ENCODE peak calls at places on chromosomes 5 and 9, in ten cellular contexts. F, Q, M, S, C, R, Z, K, T and O are unnamed samples. For H3K9me3, H3K4me1 and H3K27me3, the result is how much of the 10 kb centered on the place peaks cover.

GRCh38 chr9:6931913-6932312 is 174.1 kb downstream of the KDM4C start:
- DNase-seq in F (peak), Q (no peak), M (no peak), S (no peak), C (peak), R (no peak), Z (peak), K (peak), T (no peak), O (no peak)

GRCh38 chr5:137888875-137889759 is at the start of gene PKD2L2:
- DNase-seq in F (peak), Q (peak), M (peak), S (peak), C (peak), R (peak), Z (peak), K (peak), T (peak), O (peak)

GRCh38 chr5:83099445-83099844 is 22.1 kb downstream of the XRCC4 start:
- DNase-seq in F (no peak), Q (no peak), M (no peak), S (no peak), C (no peak), R (peak), Z (no peak), K (no peak), T (no peak), O (no peak)

GRCh38 chr5:148532962-148533670 is 121.2 kb downstream of the HTR4 start:
- DNase-seq in F (no peak), Q (no peak), M (no peak), S (no peak), C (no peak), R (no peak), Z (no peak), K (no peak), T (no peak), O (no peak)

GRCh38 chr9:137972988-137973470 is 95.4 kb downstream of the CACNA1B start:
- DNase-seq in F (peak), Q (peak), M (no peak), S (no peak), C (peak), R (no peak), Z (no peak), K (no peak), T (no peak), O (no peak)

GRCh38 chr5:54469655-54470054 is 14.2 kb downstream of the HSPB3 start:
- DNase-seq in F (no peak), Q (no peak), M (no peak), S (peak), C (no peak), R (no peak), Z (no peak), K (no peak), T (no peak), O (no peak)

GRCh38 chr5:147554285-147554817 is 44.5 kb upstream of the DPYSL3 start:
- DNase-seq in F (no peak), Q (no peak), M (no peak), S (no peak), C (peak), R (no peak), Z (no peak), K (no peak), T (no peak), O (no peak)

GRCh38 chr5:68482199-68482598 is 266.6 kb downstream of the PIK3R1 start:
- DNase-seq in F (no peak), Q (no peak), M (no peak), S (no peak), C (no peak), R (no peak), Z (no peak), K (no peak), T (no peak), O (no peak)

GRCh38 chr5:149432861-149433462 is 53.9 kb upstream of the IL17B start:
- DNase-seq in F (no peak), Q (no peak), M (no peak), S (no peak), C (no peak), R (no peak), Z (no peak), K (no peak), T (peak), O (no peak)

GRCh38 chr5:153863941-153864340 is 174.8 kb downstream of the FAM114A2 start:
- DNase-seq in F (no peak), Q (no peak), M (no peak), S (no peak), C (no peak), R (no peak), Z (no peak), K (no peak), T (no peak), O (no peak)

GRCh38 chr5:37916525-37916924 is 76.7 kb upstream of the GDNF start:
- DNase-seq in F (no peak), Q (no peak), M (no peak), S (no peak), C (no peak), R (no peak), Z (no peak), K (no peak), T (no peak), O (no peak)

GRCh38 chr9:78821126-78821822 is 524.3 kb downstream of the PSAT1 start:
- DNase-seq in F (no peak), Q (no peak), M (no peak), S (peak), C (peak), R (peak), Z (no peak), K (peak), T (no peak), O (no peak)

GRCh38 chr5:103450333-103451061 is 112.1 kb downstream of the NUDT12 start:
- DNase-seq in F (no peak), Q (no peak), M (no peak), S (no peak), C (no peak), R (no peak), Z (no peak), K (no peak), T (no peak), O (no peak)

GRCh38 chr5:148820778-148821395 is 5.5 kb upstream of the ADRB2 start:
- DNase-seq in F (no peak), Q (no peak), M (peak), S (peak), C (no peak), R (peak), Z (peak), K (peak), T (no peak), O (no peak)

GRCh38 chr9:136084191-136084944 is 10.7 kb downstream of the NACC2 start:
- DNase-seq in F (no peak), Q (peak), M (no peak), S (peak), C (no peak), R (peak), Z (no peak), K (no peak), T (no peak), O (peak)

GRCh38 chr5:107673368-107674136 is 2.8 kb upstream of the EFNA5 start:
- DNase-seq in F (peak), Q (peak), M (peak), S (peak), C (peak), R (peak), Z (peak), K (peak), T (peak), O (peak)

GRCh38 chr9:33234511-33235467 is 5.2 kb upstream of the SPINK4 start:
- DNase-seq in F (no peak), Q (no peak), M (no peak), S (no peak), C (no peak), R (no peak), Z (no peak), K (no peak), T (no peak), O (no peak)

GRCh38 chr5:139700711-139701693 is 52.9 kb downstream of the CXXC5 start:
- DNase-seq in F (no peak), Q (peak), M (no peak), S (no peak), C (peak), R (peak), Z (no peak), K (no peak), T (no peak), O (no peak)

GRCh38 chr5:124743534-124744169 is 2.8 kb downstream of the ZNF608 start:
- DNase-seq in F (no peak), Q (no peak), M (no peak), S (no peak), C (peak), R (peak), Z (peak), K (no peak), T (no peak), O (no peak)

GRCh38 chr5:158313739-158314464 is 455.0 kb upstream of the CLINT1 start:
- DNase-seq in F (no peak), Q (no peak), M (no peak), S (no peak), C (no peak), R (no peak), Z (no peak), K (no peak), T (no peak), O (no peak)

GRCh38 chr9:71326360-71326759 is 204.9 kb upstream of the TRPM3 start:
- DNase-seq in F (no peak), Q (no peak), M (no peak), S (no peak), C (no peak), R (no peak), Z (no peak), K (no peak), T (no peak), O (no peak)

GRCh38 chr5:151153766-151154272 is 3.8 kb downstream of the ANXA6 start:
- DNase-seq in F (no peak), Q (no peak), M (no peak), S (peak), C (no peak), R (no peak), Z (no peak), K (no peak), T (no peak), O (no peak)

GRCh38 chr9:72185561-72185960 is 36.3 kb downstream of the GDA start:
- DNase-seq in F (no peak), Q (no peak), M (no peak), S (no peak), C (no peak), R (no peak), Z (no peak), K (no peak), T (no peak), O (no peak)

GRCh38 chr5:760363-761205 is 23.9 kb downstream of the ZDHHC11B start:
- DNase-seq in F (peak), Q (peak), M (peak), S (no peak), C (peak), R (no peak), Z (no peak), K (no peak), T (no peak), O (no peak)

GRCh38 chr9:96509026-96509425 is 59.1 kb downstream of the HABP4 start:
- DNase-seq in F (no peak), Q (no peak), M (no peak), S (no peak), C (no peak), R (no peak), Z (no peak), K (no peak), T (no peak), O (no peak)

GRCh38 chr9:110802416-110803035 is 133.9 kb downstream of the MUSK start:
- DNase-seq in F (no peak), Q (no peak), M (no peak), S (no peak), C (no peak), R (no peak), Z (no peak), K (no peak), T (no peak), O (no peak)

GRCh38 chr9:32918628-32919027 is 82.8 kb downstream of the APTX start:
- DNase-seq in F (no peak), Q (no peak), M (no peak), S (no peak), C (no peak), R (no peak), Z (no peak), K (no peak), T (no peak), O (no peak)

GRCh38 chr9:36872641-36873040 is 161.4 kb downstream of the PAX5 start:
- DNase-seq in F (no peak), Q (peak), M (no peak), S (no peak), C (no peak), R (no peak), Z (no peak), K (no peak), T (no peak), O (no peak)

DNA sequence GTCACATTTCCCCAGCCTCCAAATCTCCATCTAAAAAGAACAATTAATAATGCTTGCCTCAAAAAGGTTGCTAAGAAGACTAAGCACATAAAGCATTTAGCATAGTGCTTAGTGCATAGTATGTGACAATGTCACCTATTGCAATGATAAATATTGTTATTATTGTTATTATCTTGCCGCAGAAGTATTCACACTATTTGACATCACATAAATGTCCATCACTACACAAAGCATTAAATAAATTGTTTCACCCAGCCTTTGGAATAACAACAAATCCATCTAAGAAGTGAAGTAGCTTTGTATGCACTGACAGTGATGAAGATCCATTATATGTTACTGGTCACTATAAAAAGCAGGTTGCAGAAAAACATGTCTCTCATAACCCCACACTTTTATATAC is 2263.9 kb upstream of the WWC1 start:
- DNase-seq in F (no peak), Q (no peak), M (no peak), S (no peak), C (no peak), R (no peak), Z (no peak), K (no peak), T (no peak), O (no peak)
- H3K9me3 ChIP-seq in F (under half), Q (under half), M (under half), S (under half), C (under half), R (under half), Z (under half), K (under half), T (under half), O (under half)

GRCh38 chr9:14296462-14296861 is 17.5 kb downstream of the NFIB start:
- DNase-seq in F (no peak), Q (no peak), M (no peak), S (no peak), C (no peak), R (no peak), Z (peak), K (no peak), T (no peak), O (peak)
- H3K4me1 ChIP-seq in F (under half), Q (half or more), M (under half), S (under half), C (under half), R (under half), Z (under half), K (under half), T (under half), O (half or more)

DNA sequence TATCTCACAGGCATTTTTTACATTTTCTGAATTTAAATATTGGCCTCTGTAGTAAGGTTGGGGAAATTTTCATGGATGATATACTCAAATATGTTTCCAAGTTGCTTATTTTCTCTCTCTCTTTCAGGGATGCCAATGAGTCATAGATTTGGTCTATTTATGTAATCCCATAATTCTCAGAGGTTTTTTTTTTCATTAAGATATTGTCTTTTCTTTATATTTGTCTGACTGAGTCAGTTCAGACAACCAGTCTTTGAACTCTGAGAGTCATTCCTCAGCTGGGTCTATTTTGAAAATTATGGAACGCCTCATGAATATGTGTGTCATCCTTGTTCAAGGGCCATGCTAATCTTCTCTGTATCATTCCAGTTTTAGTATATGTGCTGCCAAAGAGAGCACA is 223.2 kb downstream of the PCSK1 start:
- DNase-seq in F (no peak), Q (no peak), M (no peak), S (no peak), C (no peak), R (no peak), Z (no peak), K (no peak), T (no peak), O (no peak)
- H3K27me3 ChIP-seq in F (under half), Q (under half), M (under half), S (under half), C (under half), R (under half), Z (under half), K (under half), T (under half), O (under half)

GRCh38 chr5:180253036-180253824 is 38.7 kb downstream of the MAPK9 start:
- DNase-seq in F (no peak), Q (no peak), M (peak), S (no peak), C (no peak), R (no peak), Z (no peak), K (no peak), T (no peak), O (no peak)
- H3K9me3 ChIP-seq in F (half or more), Q (under half), M (half or more), S (half or more), C (under half), R (half or more), Z (under half), K (under half), T (under half), O (half or more)

DNA sequence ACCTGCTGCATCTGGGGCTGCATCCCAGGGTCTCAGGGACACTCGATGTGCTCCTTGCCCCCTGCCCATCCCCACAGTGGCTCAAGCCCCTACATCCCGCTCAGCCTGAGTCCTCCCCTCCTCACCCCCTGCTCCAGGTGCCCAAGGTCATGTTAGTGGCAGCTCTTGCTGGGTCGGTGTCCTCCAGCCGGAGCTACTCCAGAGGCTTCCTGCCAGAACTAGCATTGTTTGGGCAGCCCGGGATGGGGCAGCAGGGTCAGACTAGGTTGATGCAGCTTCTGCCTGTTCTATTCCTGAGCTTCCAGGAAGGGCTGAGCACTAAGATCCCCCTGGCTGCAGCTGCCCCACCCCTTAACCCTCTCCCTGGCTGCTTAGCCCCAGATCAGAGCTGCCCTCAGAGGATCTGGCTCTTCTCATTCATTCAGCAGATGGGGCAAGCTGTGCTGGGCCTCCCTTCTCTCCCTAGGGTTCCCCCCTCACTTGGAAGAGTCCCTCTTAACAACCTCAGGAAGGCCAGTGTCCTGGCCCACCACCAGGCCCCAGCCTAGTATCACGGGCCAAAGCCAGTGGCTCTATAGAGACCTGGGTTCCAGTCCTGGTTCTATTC is 712 bp downstream of the RGS14 start:
- DNase-seq in F (no peak), Q (no peak), M (no peak), S (no peak), C (no peak), R (no peak), Z (no peak), K (no peak), T (no peak), O (no peak)
- H3K4me1 ChIP-seq in F (half or more), Q (under half), M (under half), S (half or more), C (under half), R (under half), Z (under half), K (under half), T (under half), O (under half)

GRCh38 chr5:1886634-1887399 is 4.1 kb upstream of the IRX4 start:
- DNase-seq in F (no peak), Q (no peak), M (no peak), S (no peak), C (no peak), R (peak), Z (no peak), K (no peak), T (no peak), O (no peak)
- H3K27me3 ChIP-seq in F (under half), Q (half or more), M (under half), S (under half), C (half or more), R (half or more), Z (under half), K (half or more), T (under half), O (half or more)

GRCh38 chr5:118533166-118533565 is 455.2 kb downstream of the DTWD2 start:
- DNase-seq in F (no peak), Q (no peak), M (no peak), S (no peak), C (no peak), R (no peak), Z (no peak), K (no peak), T (no peak), O (no peak)
- H3K9me3 ChIP-seq in F (under half), Q (under half), M (under half), S (under half), C (under half), R (under half), Z (under half), K (under half), T (under half), O (under half)

GRCh38 chr5:135384898-135385297 is 14.1 kb downstream of the MACROH2A1 start:
- DNase-seq in F (no peak), Q (no peak), M (no peak), S (no peak), C (no peak), R (no peak), Z (no peak), K (no peak), T (no peak), O (no peak)
- H3K4me1 ChIP-seq in F (under half), Q (under half), M (half or more), S (under half), C (under half), R (under half), Z (under half), K (under half), T (under half), O (half or more)

GRCh38 chr9:130660326-130660682 is 4.1 kb upstream of the PRDM12 start:
- DNase-seq in F (no peak), Q (no peak), M (no peak), S (no peak), C (no peak), R (no peak), Z (no peak), K (no peak), T (no peak), O (no peak)

GRCh38 chr9:130661461-130662098 is 2.8 kb upstream of the PRDM12 start:
- DNase-seq in F (no peak), Q (no peak), M (no peak), S (no peak), C (no peak), R (peak), Z (no peak), K (no peak), T (no peak), O (no peak)

GRCh38 chr9:130659699-130660248 is 4.6 kb upstream of the PRDM12 start:
- DNase-seq in F (no peak), Q (no peak), M (no peak), S (no peak), C (no peak), R (peak), Z (no peak), K (no peak), T (no peak), O (no peak)

GRCh38 chr9:130662099-130662926 is 2.1 kb upstream of the PRDM12 start:
- DNase-seq in F (no peak), Q (no peak), M (no peak), S (no peak), C (no peak), R (peak), Z (no peak), K (no peak), T (no peak), O (no peak)

GRCh38 chr9:130660683-130661460 is 3.5 kb upstream of the PRDM12 start:
- DNase-seq in F (no peak), Q (no peak), M (no peak), S (no peak), C (no peak), R (peak), Z (no peak), K (no peak), T (no peak), O (no peak)
- H3K27me3 ChIP-seq in F (under half), Q (half or more), M (under half), S (under half), C (half or more), R (half or more), Z (half or more), K (half or more), T (under half), O (half or more)